ENCODE peak calls at places on chromosome 21, in four cellular contexts. L is activated T-helper 2 cell treated with anti-CD3 and anti-CD28 coated beads, Interferon-gamma antibody, Interleukin-2, Interleukin-4, amounts not matched to agents 10 μg/mL and 5 μg/mL and 100 μg/mL, durations not matched to agents 14 hours and 24 hours and 36 hours; M is AG08396; G is NT2/D1. X is an unnamed sample.

GRCh38 chr21:45041984-45042663 is 32.3 kb upstream of the ADARB1 start:
- DNase-seq in L (no peak), M (no peak), G (no peak), X (no peak)

GRCh38 chr21:43904316-43904925 is 39.4 kb downstream of the AGPAT3 start:
- DNase-seq in L (no peak), M (no peak), G (no peak), X (no peak)

GRCh38 chr21:16370176-16370575 is 640.4 kb downstream of the USP25 start:
- DNase-seq in L (no peak), M (no peak), G (no peak), X (no peak)

GRCh38 chr21:20572582-20572981 is 425.6 kb upstream of the NCAM2 start:
- DNase-seq in L (no peak), M (no peak), G (no peak), X (no peak)

GRCh38 chr21:28480091-28480869 is 512.4 kb downstream of the LTN1 start:
- DNase-seq in L (no peak), M (no peak), G (no peak), X (no peak)

GRCh38 chr21:42818328-42818749 is 61.0 kb downstream of the WDR4 start:
- DNase-seq in L (peak), M (peak), G (peak), X (peak)

GRCh38 chr21:40841524-40842196 is 5.3 kb downstream of the DSCAM start:
- DNase-seq in L (no peak), M (no peak), G (peak), X (no peak)

GRCh38 chr21:14567557-14568279 is 21.6 kb upstream of the SAMSN1 start:
- DNase-seq in L (no peak), M (no peak), G (no peak), X (no peak)

GRCh38 chr21:40618216-40618615 is 228.7 kb downstream of the DSCAM start:
- DNase-seq in L (no peak), M (no peak), G (no peak), X (no peak)

GRCh38 chr21:37927711-37928110 is 11.5 kb upstream of the KCNJ6 start:
- DNase-seq in L (no peak), M (no peak), G (no peak), X (no peak)